ENCODE peak calls at places on chromosomes 7 and 10, in four cellular contexts. E is globus pallidus; X is NCI-H2081; W is activated CD4-positive, CD25-positive, alpha-beta regulatory T cell. B is an unnamed sample.

GRCh38 chr7:47539398-47540052 is 42.4 kb downstream of the TNS3 start:
- DNase-seq in E (no peak), X (no peak), W (no peak), B (no peak)

GRCh38 chr10:80165173-80165572 is 32.6 kb downstream of the PLAC9 start:
- DNase-seq in E (no peak), X (no peak), W (no peak), B (no peak)

GRCh38 chr7:106178593-106179134 is 66.6 kb upstream of the SYPL1 start:
- DNase-seq in E (no peak), X (peak), W (no peak), B (no peak)

GRCh38 chr7:102432476-102433318 is 678 bp upstream of the ORAI2 start:
- DNase-seq in E (no peak), X (no peak), W (no peak), B (no peak)

GRCh38 chr10:22372298-22372697 is 27.0 kb downstream of the SPAG6 start:
- DNase-seq in E (no peak), X (no peak), W (no peak), B (no peak)

GRCh38 chr10:71063431-71063830 is 148.9 kb upstream of the UNC5B start:
- DNase-seq in E (no peak), X (no peak), W (no peak), B (no peak)

GRCh38 chr7:135930565-135931423 is 46.4 kb downstream of the MTPN start:
- DNase-seq in E (no peak), X (peak), W (no peak), B (no peak)

GRCh38 chr7:120738816-120739215 is 119.1 kb downstream of the TSPAN12 start:
- DNase-seq in E (no peak), X (no peak), W (no peak), B (no peak)

GRCh38 chr7:3117488-3118228 is 74.0 kb upstream of the CARD11 start:
- DNase-seq in E (no peak), X (no peak), W (no peak), B (no peak)

GRCh38 chr10:121076760-121077159 is 225.6 kb downstream of the WDR11 start:
- DNase-seq in E (no peak), X (no peak), W (no peak), B (no peak)

GRCh38 chr7:151113344-151114150 is 27.3 kb downstream of the AGAP3 start:
- DNase-seq in E (no peak), X (no peak), W (no peak), B (no peak)

GRCh38 chr10:111211756-111212155 is 134.9 kb downstream of the ADRA2A start:
- DNase-seq in E (no peak), X (no peak), W (no peak), B (no peak)

GRCh38 chr7:5743803-5744202 is 37.7 kb downstream of the RNF216 start:
- DNase-seq in E (no peak), X (no peak), W (no peak), B (no peak)

GRCh38 chr10:59622320-59622901 is 87.2 kb downstream of the SLC16A9 start:
- DNase-seq in E (peak), X (peak), W (no peak), B (no peak)

GRCh38 chr10:109875828-109876821 is 47.2 kb downstream of the XPNPEP1 start:
- DNase-seq in E (no peak), X (no peak), W (no peak), B (no peak)